ENCODE peak calls at places on chromosomes 3 and 15, in four cellular contexts. K is trophoblast cell, U is IMR-90, N is mesendoderm. R is an unnamed sample.

GRCh38 chr15:31403606-31404005 is 77.0 kb downstream of the KLF13 start:
- DNase-seq in U (peak; percentile 50), K (no peak), N (no peak), R (no peak)

GRCh38 chr3:99789322-99789721 is 28.3 kb upstream of the CMSS1 start:
- DNase-seq in N (peak; percentile 29), K (peak; percentile 12), U (peak; percentile 67), R (peak; percentile 5)

GRCh38 chr3:153591566-153592221 is 429.7 kb downstream of the RAP2B start:
- DNase-seq in N (no peak), K (peak; percentile 12), U (no peak), R (no peak)

GRCh38 chr3:40243056-40243455 is 66.5 kb upstream of the EIF1B start:
- DNase-seq in K (no peak), U (no peak), N (no peak), R (no peak)

GRCh38 chr3:177528306-177529070 is 331.2 kb upstream of the TBL1XR1 start:
- DNase-seq in U (peak; percentile 23), N (no peak), K (no peak), R (no peak)

GRCh38 chr15:86336051-86336788 is 256.5 kb downstream of the AGBL1 start:
- DNase-seq in N (no peak), K (no peak), U (no peak), R (no peak)

GRCh38 chr3:178302966-178303930 is 233.0 kb upstream of the KCNMB2 start:
- DNase-seq in N (no peak), U (no peak), K (no peak), R (no peak)

GRCh38 chr15:74040115-74040850 is 42.1 kb downstream of the GOLGA6A start:
- DNase-seq in U (peak; percentile 98), N (peak; percentile 84), K (no peak), R (no peak)

GRCh38 chr3:196120291-196120951 is 38.5 kb upstream of the TFRC start:
- DNase-seq in N (no peak), U (no peak), K (no peak), R (no peak)

GRCh38 chr15:62566248-62566647 is 401.2 kb upstream of the C2CD4B start:
- DNase-seq in K (no peak), U (peak; percentile 10), N (no peak), R (no peak)

GRCh38 chr3:54563661-54564200 is 364.1 kb downstream of the LRTM1 start:
- DNase-seq in U (no peak), K (no peak), N (no peak), R (no peak)

GRCh38 chr15:76433798-76434400 is 97.3 kb downstream of the ISL2 start:
- DNase-seq in K (no peak), U (peak; percentile 9), N (peak; percentile 61), R (no peak)

GRCh38 chr3:143830063-143830462 is 18.2 kb downstream of the SLC9A9 start:
- DNase-seq in K (no peak), U (no peak), N (no peak), R (no peak)

GRCh38 chr3:482479-482878 is 285.9 kb downstream of the CHL1 start:
- DNase-seq in K (no peak), N (no peak), U (no peak), R (no peak)

GRCh38 chr3:138062626-138063025 is 52.7 kb downstream of the CLDN18 start:
- DNase-seq in K (no peak), U (peak; percentile 83), N (no peak), R (no peak)

GRCh38 chr3:159854500-159855124 is 134.0 kb upstream of the IL12A start:
- DNase-seq in K (peak; percentile 84), N (peak; percentile 90), U (peak; percentile 97), R (no peak)

GRCh38 chr15:86538141-86538540 is 458.5 kb downstream of the AGBL1 start:
- DNase-seq in U (no peak), N (no peak), K (no peak), R (no peak)

GRCh38 chr3:120451670-120452220 is 953 bp upstream of the FSTL1 start:
- DNase-seq in K (no peak), N (peak; percentile 84), U (no peak), R (no peak)
- H4K8ac ChIP-seq in K (peak overlapping the region; percentile 99), N (no peak overlapping the region), U (peak overlapping the region; percentile 90), R (peak overlapping the region; percentile 74)

GRCh38 chr15:78321786-78322185 is 18.4 kb upstream of the CRABP1 start:
- DNase-seq in K (no peak), U (no peak), N (no peak), R (no peak)
- H4K8ac ChIP-seq in K (no peak overlapping the region), U (peak overlapping the region; percentile 44), N (no peak overlapping the region), R (no peak overlapping the region)

DNA sequence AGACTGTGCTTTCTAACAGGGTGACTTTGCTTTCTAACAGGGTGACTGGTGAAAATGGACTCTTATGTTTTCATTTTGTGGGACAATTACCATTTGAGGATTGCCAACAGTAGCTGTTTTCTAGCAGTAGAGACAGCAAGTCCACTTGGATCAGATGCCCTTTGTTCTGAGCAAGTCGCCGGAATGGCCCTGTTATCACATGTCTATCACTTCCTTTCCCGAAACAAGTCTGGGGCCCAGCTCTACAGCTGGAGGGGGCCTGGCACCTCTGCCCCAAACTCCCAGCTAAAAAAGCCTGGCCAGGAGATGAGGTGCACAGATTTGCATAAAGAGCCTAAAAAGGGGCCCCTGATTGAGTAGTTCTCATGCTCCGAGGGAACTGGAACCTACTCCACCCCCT is 44.6 kb downstream of the THBS1 start:
- DNase-seq in U (no peak), N (no peak), K (no peak), R (no peak)
- H4K8ac ChIP-seq in U (peak overlapping the region; percentile 43), N (no peak overlapping the region), K (no peak overlapping the region), R (no peak overlapping the region)

DNA sequence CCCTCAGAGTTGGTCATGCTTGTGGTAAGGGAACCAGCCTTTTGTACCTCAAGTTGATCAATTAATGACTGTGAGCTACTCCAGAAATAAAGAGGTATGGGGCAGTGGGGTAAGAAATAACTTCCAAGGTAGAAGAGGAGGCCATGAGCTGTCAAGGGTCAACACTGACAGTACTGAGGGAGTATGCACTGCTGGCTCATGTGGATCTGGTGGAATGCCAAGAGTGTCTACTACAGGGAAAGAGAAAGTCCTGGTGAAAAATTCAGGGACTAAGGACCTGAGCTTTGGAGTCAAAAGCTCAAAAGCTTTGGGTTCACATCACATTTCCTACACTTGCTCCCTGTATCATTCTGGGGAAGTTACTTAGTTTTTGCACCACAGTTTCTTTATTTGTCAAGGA is 154.9 kb downstream of the SEMA6D start:
- DNase-seq in U (no peak), K (no peak), N (no peak), R (no peak)
- H4K8ac ChIP-seq in U (no peak overlapping the region), K (no peak overlapping the region), N (no peak overlapping the region), R (no peak overlapping the region)

GRCh38 chr15:66721501-66721937 is 19.5 kb downstream of the SMAD6 start:
- DNase-seq in U (peak; percentile 30), N (peak; percentile 61), K (peak; percentile 86), R (no peak)

GRCh38 chr15:66719471-66719870 is 17.4 kb downstream of the SMAD6 start:
- DNase-seq in K (no peak), N (no peak), U (no peak), R (no peak)

GRCh38 chr15:66720206-66721010 is 18.4 kb downstream of the SMAD6 start:
- DNase-seq in U (peak; percentile 82), N (no peak), K (peak; percentile 71), R (no peak)

GRCh38 chr15:66721954-66722353 is 19.9 kb downstream of the SMAD6 start:
- DNase-seq in K (no peak), U (no peak), N (no peak), R (no peak)

GRCh38 chr15:66721020-66721419 is 19.0 kb downstream of the SMAD6 start:
- DNase-seq in K (no peak), U (no peak), N (no peak), R (no peak)
- H4K8ac ChIP-seq in K (no peak overlapping the region), U (peak overlapping the region; percentile 29), N (no peak overlapping the region), R (no peak overlapping the region)

DNA sequence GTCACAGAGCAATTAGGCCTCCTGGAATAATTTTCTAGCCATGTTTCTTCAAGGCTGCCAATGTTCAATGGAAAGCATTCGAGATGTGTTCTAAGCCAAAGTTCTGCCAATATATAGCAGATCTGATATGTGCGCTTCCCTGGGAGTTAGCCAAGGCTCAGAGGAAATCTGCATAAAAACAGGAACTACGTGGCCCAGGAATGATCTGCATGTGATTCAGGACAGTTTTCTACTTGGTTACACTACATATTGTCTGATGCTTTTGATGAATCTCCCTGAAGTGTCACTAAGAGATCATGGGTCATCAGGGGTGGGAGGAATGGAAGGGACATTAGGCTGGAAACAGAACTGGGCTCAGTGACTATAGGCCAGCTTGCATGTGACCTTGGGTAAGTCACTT is 2.4 kb upstream of the MASP1 start:
- DNase-seq in K (no peak), U (no peak), N (no peak), R (no peak)
- H4K8ac ChIP-seq in K (no peak overlapping the region), U (peak overlapping the region; percentile 65), N (no peak overlapping the region), R (no peak overlapping the region)